ENCODE peak calls at places on chromosome 10, in six cellular contexts. S, Z, K, O, E and N are unnamed samples.

GRCh38 chr10:89838002-89838615 is 136.7 kb downstream of the KIF20B start:
- DNase-seq in S (no peak), Z (no peak), K (peak), O (no peak), E (no peak), N (no peak)

GRCh38 chr10:32982293-32982709 is 24.3 kb upstream of the ITGB1 start:
- DNase-seq in S (no peak), Z (peak), K (no peak), O (no peak), E (peak), N (no peak)

GRCh38 chr10:65394898-65395297 is 1530.9 kb upstream of the LRRTM3 start:
- DNase-seq in S (no peak), Z (no peak), K (no peak), O (no peak), E (peak), N (peak)

GRCh38 chr10:23362879-23363787 is 18.5 kb upstream of the C10orf67 start:
- DNase-seq in S (no peak), Z (no peak), K (no peak), O (no peak), E (no peak), N (no peak)

GRCh38 chr10:17984056-17984455 is 32.3 kb downstream of the SLC39A12 start:
- DNase-seq in S (no peak), Z (no peak), K (no peak), O (no peak), E (peak), N (peak)

GRCh38 chr10:117277675-117278074 is 36.8 kb downstream of the SLC18A2 start:
- DNase-seq in S (no peak), Z (no peak), K (no peak), O (no peak), E (no peak), N (no peak)

GRCh38 chr10:132774905-132775863 is 10.8 kb downstream of the NKX6-2 start:
- DNase-seq in S (no peak), Z (no peak), K (no peak), O (no peak), E (no peak), N (no peak)

GRCh38 chr10:78864761-78865517 is 203.8 kb upstream of the ZMIZ1 start:
- DNase-seq in S (peak), Z (no peak), K (no peak), O (no peak), E (no peak), N (no peak)

GRCh38 chr10:86113501-86113900 is 253.1 kb downstream of the GRID1 start:
- DNase-seq in S (no peak), Z (no peak), K (no peak), O (no peak), E (no peak), N (no peak)

GRCh38 chr10:118504044-118504944 is 91.2 kb downstream of the PRLHR start:
- DNase-seq in S (no peak), Z (no peak), K (no peak), O (no peak), E (peak), N (no peak)

GRCh38 chr10:66180651-66181318 is 745.1 kb upstream of the LRRTM3 start:
- DNase-seq in S (no peak), Z (peak), K (peak), O (no peak), E (peak), N (peak)

GRCh38 chr10:34097682-34098081 is 717.4 kb downstream of the PARD3 start:
- DNase-seq in S (no peak), Z (no peak), K (no peak), O (no peak), E (no peak), N (no peak)

GRCh38 chr10:80690434-80690833 is 152.7 kb downstream of the SH2D4B start:
- DNase-seq in S (no peak), Z (no peak), K (no peak), O (no peak), E (no peak), N (no peak)

GRCh38 chr10:93436577-93436976 is 45.6 kb downstream of the MYOF start:
- DNase-seq in S (no peak), Z (peak), K (peak), O (no peak), E (peak), N (peak)

GRCh38 chr10:78025685-78026364 is 3.5 kb downstream of the POLR3A start:
- DNase-seq in S (no peak), Z (no peak), K (peak), O (no peak), E (peak), N (no peak)

GRCh38 chr10:89481662-89482061 is 53.7 kb downstream of the SLC16A12 start:
- DNase-seq in S (no peak), Z (peak), K (no peak), O (no peak), E (peak), N (peak)

GRCh38 chr10:119177708-119178370 is 773 bp downstream of the PRDX3 start:
- DNase-seq in S (no peak), Z (no peak), K (no peak), O (no peak), E (no peak), N (no peak)

GRCh38 chr10:51700228-51700835 is 937 bp upstream of the CSTF2T start:
- DNase-seq in S (peak), Z (no peak), K (no peak), O (no peak), E (peak), N (no peak)

GRCh38 chr10:15325243-15326002 is 45.7 kb downstream of the FAM171A1 start:
- DNase-seq in S (no peak), Z (no peak), K (no peak), O (no peak), E (peak), N (no peak)

GRCh38 chr10:117476281-117476680 is 66.3 kb upstream of the EMX2 start:
- DNase-seq in S (no peak), Z (no peak), K (no peak), O (no peak), E (no peak), N (no peak)

GRCh38 chr10:123303581-123303980 is 149.4 kb downstream of the BUB3 start:
- DNase-seq in S (no peak), Z (no peak), K (no peak), O (no peak), E (no peak), N (no peak)

GRCh38 chr10:3525832-3526449 is 259.1 kb downstream of the KLF6 start:
- DNase-seq in S (no peak), Z (peak), K (peak), O (no peak), E (peak), N (peak)

GRCh38 chr10:62708569-62708968 is 96.0 kb upstream of the ADO start:
- DNase-seq in S (no peak), Z (no peak), K (no peak), O (no peak), E (no peak), N (no peak)

GRCh38 chr10:63542835-63543575 is 21.8 kb downstream of the REEP3 start:
- DNase-seq in S (no peak), Z (no peak), K (no peak), O (no peak), E (peak), N (no peak)

GRCh38 chr10:99908512-99908911 is 101.2 kb downstream of the DNMBP start:
- DNase-seq in S (no peak), Z (no peak), K (no peak), O (no peak), E (peak), N (no peak)

GRCh38 chr10:91887075-91887899 is 22.0 kb downstream of the FGFBP3 start:
- DNase-seq in S (no peak), Z (no peak), K (peak), O (no peak), E (no peak), N (peak)

GRCh38 chr10:91887900-91888225 is 21.4 kb downstream of the FGFBP3 start:
- DNase-seq in S (no peak), Z (no peak), K (no peak), O (no peak), E (no peak), N (no peak)

GRCh38 chr10:91880310-91880709 is 29.0 kb downstream of the FGFBP3 start:
- DNase-seq in S (no peak), Z (no peak), K (no peak), O (no peak), E (peak), N (no peak)

GRCh38 chr10:91885362-91886079 is 23.8 kb downstream of the FGFBP3 start:
- DNase-seq in S (no peak), Z (no peak), K (no peak), O (no peak), E (no peak), N (no peak)

DNA sequence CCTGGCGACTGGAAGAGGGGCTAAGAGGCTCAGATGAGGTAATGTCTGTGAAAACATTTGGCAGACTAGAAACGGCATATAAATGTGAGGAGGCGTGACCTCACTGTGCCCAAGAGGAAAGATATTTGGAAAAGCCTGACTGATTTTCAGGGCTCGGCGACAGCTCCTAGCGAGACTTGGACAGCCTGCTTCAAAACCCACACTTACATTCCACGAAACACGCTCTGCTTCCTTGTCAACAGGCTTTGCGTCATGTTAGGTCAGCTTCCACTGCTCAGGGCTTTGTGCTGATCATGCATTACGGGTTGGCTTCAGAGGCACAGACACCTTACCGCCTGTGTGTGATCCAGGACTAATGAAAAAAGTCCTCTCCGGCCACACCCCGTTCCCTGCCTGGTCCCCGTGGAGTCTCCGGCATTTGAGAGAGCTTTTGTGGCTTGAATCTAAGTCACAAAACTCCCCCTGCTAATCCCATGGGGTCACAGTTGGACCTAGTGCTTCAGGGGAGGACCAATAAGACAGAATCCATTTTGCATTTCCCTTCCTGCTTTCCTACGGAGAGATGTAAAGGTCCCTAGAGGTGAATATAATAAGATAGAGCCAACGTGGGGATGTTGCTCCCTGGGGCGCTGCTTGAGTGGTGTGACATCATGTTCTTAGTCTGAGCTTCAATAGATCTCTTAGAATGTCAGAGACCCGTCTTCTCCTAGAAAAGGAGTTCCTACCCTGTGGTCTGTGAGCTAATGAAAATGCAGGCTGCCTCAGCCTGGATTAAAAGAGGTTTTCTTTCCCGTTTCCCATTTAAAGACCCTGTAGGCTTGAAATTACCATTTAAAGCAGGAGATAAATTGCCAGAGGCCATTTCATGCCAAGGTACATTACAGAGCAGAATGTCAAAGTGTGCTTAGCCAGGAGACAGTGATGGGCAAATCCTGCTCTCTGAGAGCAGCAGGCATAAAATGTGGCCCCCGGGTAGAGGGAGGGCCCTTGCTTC is 25.4 kb downstream of the FGFBP3 start:
- DNase-seq in S (no peak), Z (no peak), K (peak), O (no peak), E (no peak), N (peak)
- H3K4me3 ChIP-seq in S (no peak), Z (no peak), K (peak), O (no peak), E (no peak), N (peak)

DNA sequence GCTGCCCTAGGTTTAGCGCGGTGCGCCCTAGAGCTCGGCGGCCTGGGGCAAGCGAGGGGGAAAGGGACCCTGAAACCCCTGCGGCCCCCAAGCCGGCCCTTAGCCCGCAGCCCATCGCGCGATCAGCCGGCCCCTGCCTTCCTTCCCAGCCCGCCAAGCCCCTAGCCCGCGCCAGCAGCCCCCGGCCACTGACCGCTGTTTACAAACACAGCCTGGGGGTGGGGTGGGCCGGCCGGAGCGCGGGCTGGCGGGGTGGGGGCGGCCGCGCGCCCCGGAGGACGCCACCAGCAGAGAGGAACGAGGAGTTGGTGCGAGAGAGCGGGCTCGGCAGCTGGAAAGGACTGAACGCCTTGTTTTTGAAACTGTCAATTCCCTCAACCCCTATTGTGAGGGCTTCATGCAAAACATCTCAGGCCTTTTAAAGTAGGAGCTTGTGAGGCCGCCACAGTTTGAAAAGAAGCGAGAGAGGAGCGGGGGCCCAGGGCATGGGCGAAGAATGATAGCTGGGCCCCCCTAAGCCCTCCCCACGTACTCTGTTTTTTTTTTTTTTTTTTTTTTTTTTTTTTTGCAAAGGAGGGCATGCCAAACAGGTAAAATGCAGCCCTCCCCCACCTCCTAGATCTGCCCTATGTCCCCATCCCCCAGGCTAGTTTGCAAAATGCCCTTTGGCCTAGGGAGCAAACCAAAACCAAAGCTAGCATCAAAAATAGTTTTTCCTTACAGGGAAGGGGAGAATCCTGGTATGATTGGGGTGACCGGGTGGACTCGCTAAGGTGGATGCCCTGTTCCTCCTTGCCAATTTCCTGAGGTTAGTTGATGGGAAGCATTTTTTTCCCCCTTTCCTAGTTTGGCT is 15.0 kb downstream of the SKIDA1 start:
- DNase-seq in S (no peak), Z (no peak), K (peak), O (no peak), E (no peak), N (no peak)
- H3K4me3 ChIP-seq in S (no peak), Z (peak), K (peak), O (no peak), E (no peak), N (peak)

GRCh38 chr10:109977382-109977806 is 30.4 kb upstream of the ADD3 start:
- DNase-seq in S (no peak), Z (no peak), K (peak), O (no peak), E (no peak), N (no peak)
- H3K4me3 ChIP-seq in S (no peak), Z (no peak), K (peak), O (no peak), E (no peak), N (no peak)

DNA sequence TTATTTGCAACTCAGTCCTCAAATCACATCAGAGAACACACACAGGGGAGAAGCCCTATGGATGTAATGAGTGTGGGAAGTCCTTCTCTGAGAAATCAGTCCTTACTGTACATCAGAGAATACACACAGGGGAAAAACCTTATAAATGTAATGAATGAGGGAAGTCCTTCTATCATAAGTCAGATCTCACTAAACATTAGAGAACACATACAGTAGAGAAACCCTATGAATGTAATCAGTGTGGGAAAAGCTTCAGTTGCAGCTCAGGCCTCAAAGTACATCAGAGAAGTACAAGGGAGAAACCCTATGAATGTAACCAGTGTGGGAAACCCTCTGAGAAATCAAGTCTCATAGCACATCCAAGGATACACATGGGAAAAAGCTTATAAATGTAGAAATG is 39.0 kb upstream of the ZNF248 start:
- DNase-seq in S (no peak), Z (no peak), K (no peak), O (no peak), E (no peak), N (no peak)
- H3K4me3 ChIP-seq in S (no peak), Z (no peak), K (no peak), O (no peak), E (no peak), N (no peak)